ENCODE peak calls at places on chromosomes 11 and 22, in four cellular contexts. C, H, K and V are unnamed samples.

GRCh38 chr22:19753996-19754700 is 6.4 kb upstream of the TBX1 start:
- DNase-seq in H (no peak), C (peak), K (no peak), V (no peak)

GRCh38 chr11:104451193-104451592 is 287.2 kb upstream of the PDGFD start:
- DNase-seq in H (peak), C (no peak), K (no peak), V (no peak)

GRCh38 chr11:78916759-78917158 is 342.1 kb upstream of the NARS2 start:
- DNase-seq in K (no peak), H (no peak), C (no peak), V (no peak)

GRCh38 chr11:108122166-108122628 is 830 bp downstream of the ACAT1 start:
- DNase-seq in C (no peak), K (peak), H (no peak), V (no peak)

GRCh38 chr11:61095022-61095421 is 7.3 kb upstream of the CD5 start:
- DNase-seq in K (no peak), C (no peak), H (no peak), V (no peak)

GRCh38 chr22:49449377-49449776 is 378.3 kb downstream of the BRD1 start:
- DNase-seq in H (no peak), C (peak), K (no peak), V (peak)

GRCh38 chr11:32334822-32335221 is 100.5 kb downstream of the WT1 start:
- DNase-seq in C (no peak), H (no peak), K (peak), V (no peak)

GRCh38 chr11:115886111-115886733 is 382.0 kb upstream of the CADM1 start:
- DNase-seq in C (no peak), K (no peak), H (no peak), V (no peak)

GRCh38 chr11:121293276-121293569 is 652 bp downstream of the SC5D start:
- DNase-seq in K (no peak), C (no peak), H (no peak), V (no peak)

GRCh38 chr11:44315947-44316387 is 6.0 kb upstream of the ALX4 start:
- DNase-seq in K (no peak), H (no peak), C (peak), V (no peak)

GRCh38 chr11:101127348-101127698 is 2.3 kb downstream of the PGR start:
- DNase-seq in K (peak), H (peak), C (no peak), V (peak)

GRCh38 chr11:124898711-124899110 is 1.0 kb upstream of the ROBO4 start:
- DNase-seq in C (no peak), K (no peak), H (peak), V (no peak)

GRCh38 chr11:132234878-132235277 is 864.5 kb downstream of the NTM start:
- DNase-seq in K (no peak), C (no peak), H (no peak), V (no peak)

GRCh38 chr11:44568706-44569473 is 3.4 kb downstream of the CD82 start:
- DNase-seq in H (peak), K (peak), C (no peak), V (peak)

GRCh38 chr11:93743316-93743715 is 1.8 kb downstream of the C11orf54 start:
- DNase-seq in C (peak), H (peak), K (peak), V (no peak)

GRCh38 chr11:93741882-93742226 is 382 bp downstream of the C11orf54 start:
- DNase-seq in K (peak), C (no peak), H (no peak), V (no peak)

GRCh38 chr11:93740802-93741093 is 547 bp downstream of the TAF1D start:
- DNase-seq in C (no peak), K (peak), H (peak), V (peak)

GRCh38 chr11:93740031-93740801 is 1.1 kb downstream of the TAF1D start:
- DNase-seq in C (no peak), H (peak), K (peak), V (no peak)

GRCh38 chr11:93741094-93741881 is at the start of the genes C11orf54 and TAF1D:
- DNase-seq in K (peak), C (peak), H (peak), V (peak)
- TF ChIP-seq EP300 in K (no peak), C (no peak), H (no peak), V (no peak)

GRCh38 chr22:46244771-46245170 is 5.3 kb downstream of the CDPF1 start:
- DNase-seq in K (no peak), H (no peak), C (peak), V (no peak)
- TF ChIP-seq EP300 in K (no peak), H (no peak), C (no peak), V (no peak)

GRCh38 chr11:85664561-85665481 is at the start of gene CREBZF:
- DNase-seq in H (peak), K (peak), C (peak), V (peak)
- TF ChIP-seq EP300 in H (no peak), K (no peak), C (no peak), V (no peak)

GRCh38 chr22:32760815-32761214 is 40.7 kb upstream of the TIMP3 start:
- DNase-seq in C (no peak), K (peak), H (no peak), V (no peak)
- TF ChIP-seq EP300 in C (peak), K (peak), H (peak), V (no peak)

DNA sequence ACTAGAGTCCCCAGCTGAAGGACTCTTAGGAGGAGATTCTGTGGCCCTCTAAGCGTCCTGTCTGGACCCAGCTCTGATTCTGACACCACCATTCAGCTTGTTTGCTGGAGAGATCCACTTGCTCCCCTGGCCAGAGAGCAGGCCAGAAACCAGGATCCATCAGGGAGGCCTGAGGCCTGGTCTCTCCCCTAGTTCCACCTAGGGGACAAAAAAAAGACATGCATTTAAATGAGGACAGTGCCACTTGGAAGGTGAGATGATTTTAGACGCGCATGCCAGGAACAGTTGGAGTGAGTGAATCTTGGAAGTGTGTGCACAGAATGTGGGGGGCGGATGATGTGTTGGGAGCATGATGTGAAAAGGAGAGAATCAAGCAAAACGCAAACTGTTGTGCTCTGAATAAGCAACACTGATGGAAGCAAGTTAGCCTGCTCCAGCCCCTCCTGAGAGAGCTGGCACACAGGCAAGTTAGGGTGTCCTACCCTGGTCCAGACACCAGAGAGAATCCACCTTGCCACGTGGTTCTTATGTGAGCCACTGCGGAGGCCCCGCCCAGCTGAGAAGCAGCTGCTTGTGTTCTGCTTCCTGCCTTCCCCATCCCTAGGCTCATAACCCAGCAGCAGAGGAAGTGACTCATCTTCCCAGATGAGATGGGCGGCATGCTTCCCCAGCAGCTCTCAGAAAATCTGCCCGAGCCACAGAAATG is 8.0 kb upstream of the SLCO2B1 start:
- DNase-seq in K (peak), H (peak), C (no peak), V (peak)
- TF ChIP-seq EP300 in K (no peak), H (no peak), C (no peak), V (no peak)

GRCh38 chr11:6570691-6571427 is 32.6 kb downstream of the RRP8 start:
- DNase-seq in H (no peak), K (no peak), C (peak), V (no peak)

GRCh38 chr11:6569706-6570105 is 33.7 kb downstream of the RRP8 start:
- DNase-seq in K (no peak), H (no peak), C (no peak), V (no peak)

GRCh38 chr11:6568191-6568918 is 35.1 kb downstream of the RRP8 start:
- DNase-seq in H (peak), C (no peak), K (no peak), V (no peak)

GRCh38 chr11:6572215-6572614 is 31.2 kb downstream of the RRP8 start:
- DNase-seq in C (no peak), K (no peak), H (no peak), V (no peak)

GRCh38 chr11:6571434-6572008 is 31.9 kb downstream of the RRP8 start:
- DNase-seq in K (no peak), C (peak), H (no peak), V (no peak)
- TF ChIP-seq EP300 in K (no peak), C (no peak), H (no peak), V (no peak)

DNA sequence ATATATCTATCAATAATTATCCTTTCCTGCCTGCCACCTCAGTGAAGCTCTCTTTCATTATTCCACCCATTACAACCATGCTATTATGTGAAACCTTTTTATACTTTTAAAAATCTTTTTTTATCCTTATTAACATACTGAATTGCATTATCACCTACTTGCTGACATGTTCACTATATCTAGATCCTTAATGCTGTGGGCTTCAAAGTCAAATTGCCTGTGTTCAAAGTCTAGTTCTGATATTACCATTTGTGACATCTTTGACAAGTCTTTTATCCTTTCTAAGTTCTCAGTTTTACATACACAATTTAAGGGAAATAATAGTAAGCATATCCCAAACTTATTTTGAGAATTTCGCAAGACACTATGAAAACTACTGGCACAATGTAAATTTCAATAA is 2239.4 kb downstream of the LRRC4C start:
- DNase-seq in C (no peak), H (no peak), K (no peak), V (no peak)
- TF ChIP-seq EP300 in C (no peak), H (no peak), K (no peak), V (no peak)

GRCh38 chr22:24207264-24208011 is 26.2 kb downstream of the SUSD2 start:
- DNase-seq in C (no peak), H (no peak), K (no peak), V (no peak)

GRCh38 chr22:24209016-24209415 is 27.7 kb downstream of the SUSD2 start:
- DNase-seq in K (no peak), H (no peak), C (no peak), V (no peak)

GRCh38 chr22:24205438-24206189 is 24.3 kb downstream of the SUSD2 start:
- DNase-seq in K (no peak), H (no peak), C (no peak), V (no peak)

GRCh38 chr22:24208012-24208749 is 26.9 kb downstream of the SUSD2 start:
- DNase-seq in K (no peak), H (no peak), C (no peak), V (no peak)
- TF ChIP-seq EP300 in K (no peak), H (no peak), C (no peak), V (no peak)